ENCODE peak calls at places on chromosome X, in eight cellular contexts. One of them, this sample, is unnamed.

GRCh38 chrX:154378799-154379568 is at the start of gene EMD:
- DNase-seq in choroid plexus epithelial cell: peak; percentile 98
- DNase-seq in GM10248: peak; percentile 88
- DNase-seq in lower leg skin: peak; percentile 99
- DNase-seq in IMR-90: peak; percentile 96
- DNase-seq in stomach: peak; percentile 96
- DNase-seq in coronary artery: peak; percentile 98
- DNase-seq in Peyer's patch: peak; percentile 96
- DNase-seq in this sample: peak; percentile 90

GRCh38 chrX:46294234-46294633 is 251.0 kb downstream of the ZNF674 start:
- DNase-seq in stomach: no peak
- DNase-seq in lower leg skin: no peak
- DNase-seq in Peyer's patch: no peak
- DNase-seq in IMR-90: no peak
- DNase-seq in coronary artery: no peak
- DNase-seq in choroid plexus epithelial cell: peak; percentile 13
- DNase-seq in GM10248: no peak
- DNase-seq in this sample: no peak

GRCh38 chrX:64152857-64153256 is 52.7 kb downstream of the AMER1 start:
- DNase-seq in GM10248: no peak
- DNase-seq in coronary artery: no peak
- DNase-seq in lower leg skin: no peak
- DNase-seq in stomach: peak; percentile 26
- DNase-seq in IMR-90: no peak
- DNase-seq in choroid plexus epithelial cell: no peak
- DNase-seq in Peyer's patch: no peak
- DNase-seq in this sample: no peak

GRCh38 chrX:20378291-20378920 is 111.7 kb upstream of the RPS6KA3 start:
- DNase-seq in stomach: no peak
- DNase-seq in choroid plexus epithelial cell: no peak
- DNase-seq in Peyer's patch: no peak
- DNase-seq in lower leg skin: no peak
- DNase-seq in IMR-90: peak; percentile 31
- DNase-seq in coronary artery: no peak
- DNase-seq in GM10248: peak; percentile 7
- DNase-seq in this sample: no peak

GRCh38 chrX:107721318-107721717 is 54.3 kb downstream of the TSC22D3 start:
- DNase-seq in IMR-90: no peak
- DNase-seq in choroid plexus epithelial cell: no peak
- DNase-seq in Peyer's patch: no peak
- DNase-seq in GM10248: peak; percentile 32
- DNase-seq in lower leg skin: no peak
- DNase-seq in coronary artery: no peak
- DNase-seq in stomach: no peak
- DNase-seq in this sample: no peak

GRCh38 chrX:1442016-1442665 is 10.6 kb downstream of the ASMTL start:
- DNase-seq in GM10248: no peak
- DNase-seq in Peyer's patch: peak; percentile 20
- DNase-seq in lower leg skin: peak; percentile 66
- DNase-seq in choroid plexus epithelial cell: no peak
- DNase-seq in IMR-90: no peak
- DNase-seq in coronary artery: peak; percentile 66
- DNase-seq in stomach: no peak
- DNase-seq in this sample: no peak

GRCh38 chrX:83771664-83772063 is 89.3 kb upstream of the CYLC1 start:
- DNase-seq in Peyer's patch: no peak
- DNase-seq in coronary artery: no peak
- DNase-seq in IMR-90: no peak
- DNase-seq in GM10248: no peak
- DNase-seq in stomach: no peak
- DNase-seq in choroid plexus epithelial cell: no peak
- DNase-seq in lower leg skin: no peak
- DNase-seq in this sample: no peak

GRCh38 chrX:108443065-108443464 is 3.4 kb downstream of the COL4A5 start:
- DNase-seq in Peyer's patch: no peak
- DNase-seq in choroid plexus epithelial cell: no peak
- DNase-seq in IMR-90: no peak
- DNase-seq in lower leg skin: no peak
- DNase-seq in stomach: no peak
- DNase-seq in coronary artery: no peak
- DNase-seq in GM10248: no peak
- DNase-seq in this sample: no peak

GRCh38 chrX:22666441-22666840 is 333.3 kb upstream of the DDX53 start:
- DNase-seq in coronary artery: no peak
- DNase-seq in lower leg skin: no peak
- DNase-seq in GM10248: peak; percentile 11
- DNase-seq in choroid plexus epithelial cell: peak; percentile 68
- DNase-seq in IMR-90: peak; percentile 27
- DNase-seq in stomach: no peak
- DNase-seq in Peyer's patch: no peak
- DNase-seq in this sample: peak; percentile 6

GRCh38 chrX:106802388-106803275 is at the start of gene TBC1D8B:
- DNase-seq in Peyer's patch: peak; percentile 70
- DNase-seq in GM10248: peak; percentile 37
- DNase-seq in choroid plexus epithelial cell: peak; percentile 93
- DNase-seq in coronary artery: peak; percentile 85
- DNase-seq in lower leg skin: peak; percentile 94
- DNase-seq in stomach: peak; percentile 83
- DNase-seq in IMR-90: peak; percentile 92
- DNase-seq in this sample: peak; percentile 24

GRCh38 chrX:131677655-131678628 is 134.1 kb downstream of the OR13H1 start:
- DNase-seq in Peyer's patch: no peak
- DNase-seq in choroid plexus epithelial cell: peak; percentile 33
- DNase-seq in IMR-90: peak; percentile 3
- DNase-seq in stomach: peak; percentile 47
- DNase-seq in GM10248: peak; percentile 73
- DNase-seq in lower leg skin: no peak
- DNase-seq in coronary artery: no peak
- DNase-seq in this sample: peak; percentile 70

GRCh38 chrX:15292861-15293260 is 22.6 kb downstream of the ASB11 start:
- DNase-seq in lower leg skin: no peak
- DNase-seq in Peyer's patch: no peak
- DNase-seq in IMR-90: no peak
- DNase-seq in GM10248: no peak
- DNase-seq in coronary artery: no peak
- DNase-seq in choroid plexus epithelial cell: no peak
- DNase-seq in stomach: no peak
- DNase-seq in this sample: no peak

GRCh38 chrX:40105791-40106676 is 8.3 kb upstream of the BCOR start:
- DNase-seq in GM10248: no peak
- DNase-seq in stomach: peak; percentile 77
- DNase-seq in coronary artery: no peak
- DNase-seq in choroid plexus epithelial cell: peak; percentile 54
- DNase-seq in Peyer's patch: peak; percentile 82
- DNase-seq in lower leg skin: peak; percentile 93
- DNase-seq in IMR-90: no peak
- DNase-seq in this sample: peak; percentile 72

GRCh38 chrX:21479695-21480280 is 105.6 kb downstream of the CNKSR2 start:
- DNase-seq in coronary artery: no peak
- DNase-seq in stomach: no peak
- DNase-seq in lower leg skin: no peak
- DNase-seq in choroid plexus epithelial cell: peak; percentile 76
- DNase-seq in IMR-90: peak; percentile 54
- DNase-seq in GM10248: peak; percentile 27
- DNase-seq in Peyer's patch: no peak
- DNase-seq in this sample: peak; percentile 16

GRCh38 chrX:73126240-73126639 is 46.9 kb upstream of the PABPC1L2A start:
- DNase-seq in GM10248: no peak
- DNase-seq in IMR-90: no peak
- DNase-seq in choroid plexus epithelial cell: no peak
- DNase-seq in lower leg skin: no peak
- DNase-seq in Peyer's patch: no peak
- DNase-seq in coronary artery: no peak
- DNase-seq in stomach: no peak
- DNase-seq in this sample: no peak

GRCh38 chrX:68686684-68687045 is 39.2 kb downstream of the STARD8 start:
- DNase-seq in coronary artery: no peak
- DNase-seq in Peyer's patch: no peak
- DNase-seq in GM10248: no peak
- DNase-seq in IMR-90: no peak
- DNase-seq in lower leg skin: no peak
- DNase-seq in choroid plexus epithelial cell: peak; percentile 34
- DNase-seq in stomach: no peak
- DNase-seq in this sample: peak; percentile 26
- TF ChIP-seq CTCF in coronary artery: no peak
- TF ChIP-seq CTCF in Peyer's patch: no peak
- TF ChIP-seq CTCF in GM10248: no peak
- TF ChIP-seq CTCF in IMR-90: no peak
- TF ChIP-seq CTCF in lower leg skin: no peak
- TF ChIP-seq CTCF in choroid plexus epithelial cell: peak; percentile 5
- TF ChIP-seq CTCF in stomach: no peak
- TF ChIP-seq CTCF in this sample: no peak

GRCh38 chrX:149881081-149881711 is at the start of gene MAGEA8:
- DNase-seq in stomach: no peak
- DNase-seq in Peyer's patch: no peak
- DNase-seq in IMR-90: no peak
- DNase-seq in coronary artery: no peak
- DNase-seq in GM10248: peak; percentile 24
- DNase-seq in lower leg skin: no peak
- DNase-seq in choroid plexus epithelial cell: no peak
- DNase-seq in this sample: peak; percentile 36
- TF ChIP-seq CTCF in stomach: no peak
- TF ChIP-seq CTCF in Peyer's patch: no peak
- TF ChIP-seq CTCF in IMR-90: peak; percentile 3
- TF ChIP-seq CTCF in coronary artery: no peak
- TF ChIP-seq CTCF in GM10248: no peak
- TF ChIP-seq CTCF in lower leg skin: no peak
- TF ChIP-seq CTCF in choroid plexus epithelial cell: no peak
- TF ChIP-seq CTCF in this sample: no peak

GRCh38 chrX:119288890-119289393 is 52.9 kb downstream of the PGRMC1 start:
- DNase-seq in coronary artery: no peak
- DNase-seq in stomach: no peak
- DNase-seq in Peyer's patch: no peak
- DNase-seq in choroid plexus epithelial cell: no peak
- DNase-seq in lower leg skin: no peak
- DNase-seq in IMR-90: no peak
- DNase-seq in GM10248: no peak
- DNase-seq in this sample: no peak
- TF ChIP-seq CTCF in coronary artery: no peak
- TF ChIP-seq CTCF in stomach: no peak
- TF ChIP-seq CTCF in Peyer's patch: no peak
- TF ChIP-seq CTCF in choroid plexus epithelial cell: no peak
- TF ChIP-seq CTCF in lower leg skin: no peak
- TF ChIP-seq CTCF in IMR-90: no peak
- TF ChIP-seq CTCF in GM10248: no peak
- TF ChIP-seq CTCF in this sample: no peak

GRCh38 chrX:113950081-113950678 is 633.7 kb upstream of the HTR2C start:
- DNase-seq in GM10248: no peak
- DNase-seq in stomach: no peak
- DNase-seq in lower leg skin: no peak
- DNase-seq in Peyer's patch: no peak
- DNase-seq in IMR-90: no peak
- DNase-seq in choroid plexus epithelial cell: no peak
- DNase-seq in coronary artery: no peak
- DNase-seq in this sample: no peak

GRCh38 chrX:113947548-113947947 is 636.3 kb upstream of the HTR2C start:
- DNase-seq in stomach: no peak
- DNase-seq in Peyer's patch: no peak
- DNase-seq in lower leg skin: no peak
- DNase-seq in GM10248: no peak
- DNase-seq in IMR-90: no peak
- DNase-seq in coronary artery: no peak
- DNase-seq in choroid plexus epithelial cell: no peak
- DNase-seq in this sample: no peak
- TF ChIP-seq CTCF in stomach: no peak
- TF ChIP-seq CTCF in Peyer's patch: no peak
- TF ChIP-seq CTCF in lower leg skin: no peak
- TF ChIP-seq CTCF in GM10248: no peak
- TF ChIP-seq CTCF in IMR-90: no peak
- TF ChIP-seq CTCF in coronary artery: no peak
- TF ChIP-seq CTCF in choroid plexus epithelial cell: no peak
- TF ChIP-seq CTCF in this sample: no peak

GRCh38 chrX:36867143-36867542 is 141.0 kb upstream of the FAM47C start:
- DNase-seq in GM10248: peak; percentile 2
- DNase-seq in IMR-90: peak; percentile 9
- DNase-seq in choroid plexus epithelial cell: peak; percentile 41
- DNase-seq in lower leg skin: no peak
- DNase-seq in Peyer's patch: no peak
- DNase-seq in stomach: no peak
- DNase-seq in coronary artery: no peak
- DNase-seq in this sample: peak; percentile 1
- TF ChIP-seq CTCF in GM10248: peak; percentile 26
- TF ChIP-seq CTCF in IMR-90: peak; percentile 57
- TF ChIP-seq CTCF in choroid plexus epithelial cell: peak; percentile 39
- TF ChIP-seq CTCF in lower leg skin: no peak
- TF ChIP-seq CTCF in Peyer's patch: peak; percentile 42
- TF ChIP-seq CTCF in stomach: peak; percentile 47
- TF ChIP-seq CTCF in coronary artery: no peak
- TF ChIP-seq CTCF in this sample: peak; percentile 41

This sample was measured in GM13976.